ENCODE peak calls at places on chromosomes 4 and X, in seven cellular contexts. I is body of pancreas, M is T-helper 2 cell, F is adrenal gland, Q is foreskin fibroblast, H is NCI-H2171 treated with DMSO at 0.1 percent for 48 hours, Y is M059J. O is an unnamed sample.

GRCh38 chr4:52199574-52200338 is 148.7 kb downstream of the SPATA18 start:
- DNase-seq in I (no peak), F (peak), Q (peak), H (no peak), Y (peak), M (no peak), O (no peak)

GRCh38 chr4:69070590-69070989 is 25.7 kb upstream of the UGT2B7 start:
- DNase-seq in H (no peak), Y (no peak), M (no peak), Q (no peak), I (no peak), F (no peak), O (no peak)

GRCh38 chrX:123830309-123830708 is 29.5 kb upstream of the XIAP start:
- DNase-seq in I (peak), H (no peak), Y (peak), Q (no peak), M (no peak), F (peak), O (no peak)

GRCh38 chr4:98476891-98477290 is 181.5 kb downstream of the TSPAN5 start:
- DNase-seq in M (no peak), Y (no peak), I (no peak), H (no peak), F (no peak), Q (no peak), O (no peak)

GRCh38 chr4:168528131-168528949 is 31.5 kb downstream of the PALLD start:
- DNase-seq in I (no peak), H (no peak), M (no peak), Q (peak), F (no peak), Y (peak), O (no peak)

GRCh38 chr4:113159901-113160545 is 110.6 kb downstream of the ANK2 start:
- DNase-seq in Q (no peak), H (no peak), Y (no peak), F (no peak), I (no peak), M (no peak), O (no peak)

GRCh38 chrX:10769696-10770619 is 149.6 kb upstream of the MID1 start:
- DNase-seq in H (peak), Q (peak), M (no peak), I (no peak), Y (peak), F (peak), O (no peak)

GRCh38 chr4:4868506-4869379 is 9.3 kb downstream of the MSX1 start:
- DNase-seq in H (no peak), I (no peak), Q (no peak), M (no peak), Y (no peak), F (no peak), O (no peak)

GRCh38 chr4:171650543-171650942 is 162.7 kb upstream of the GALNTL6 start:
- DNase-seq in Y (no peak), F (no peak), I (no peak), H (no peak), M (no peak), Q (no peak), O (no peak)

GRCh38 chr4:98648602-98649001 is 9.8 kb downstream of the TSPAN5 start:
- DNase-seq in H (no peak), Y (no peak), M (no peak), F (no peak), I (no peak), Q (peak), O (peak)

GRCh38 chr4:108940086-108941033 is 177.5 kb upstream of the ETNPPL start:
- DNase-seq in F (no peak), H (no peak), M (no peak), Y (peak), Q (no peak), I (no peak), O (no peak)

GRCh38 chrX:40021647-40022046 is 76.1 kb downstream of the BCOR start:
- DNase-seq in I (no peak), Y (no peak), F (no peak), M (no peak), Q (no peak), H (no peak), O (no peak)

GRCh38 chr4:154660052-154660451 is 47.6 kb upstream of the FGG start:
- DNase-seq in M (no peak), Q (no peak), H (no peak), Y (peak), F (no peak), I (peak), O (no peak)

GRCh38 chr4:107691378-107691777 is 28.7 kb downstream of the PAPSS1 start:
- DNase-seq in F (no peak), Y (no peak), M (no peak), H (peak), I (peak), Q (no peak), O (no peak)

GRCh38 chr4:172169871-172170270 is 356.7 kb downstream of the GALNTL6 start:
- DNase-seq in F (no peak), I (no peak), M (no peak), Q (no peak), H (no peak), Y (no peak), O (no peak)

GRCh38 chr4:112523764-112524505 is 8.0 kb upstream of the NEUROG2 start:
- DNase-seq in Q (peak), F (no peak), Y (no peak), I (peak), M (peak), H (peak), O (no peak)

GRCh38 chr4:112381996-112382692 is 85.0 kb downstream of the ALPK1 start:
- DNase-seq in M (no peak), H (peak), Y (no peak), Q (no peak), F (no peak), I (no peak), O (no peak)

GRCh38 chr4:26464420-26465095 is 25.7 kb downstream of the CCKAR start:
- DNase-seq in M (no peak), Y (no peak), H (no peak), I (no peak), Q (no peak), F (no peak), O (no peak)

GRCh38 chr4:40809058-40809457 is 59.3 kb downstream of the NSUN7 start:
- DNase-seq in I (no peak), H (no peak), M (no peak), F (no peak), Y (no peak), Q (no peak), O (no peak)

GRCh38 chrX:132532955-132533354 is 44.1 kb upstream of the MBNL3 start:
- DNase-seq in Q (peak), I (no peak), H (no peak), Y (peak), F (no peak), M (no peak), O (no peak)

GRCh38 chrX:49155900-49156837 is 6.4 kb upstream of the MAGIX start:
- DNase-seq in Y (peak), Q (peak), H (peak), I (peak), M (peak), F (peak), O (peak)

GRCh38 chr4:153232768-153233167 is 28.5 kb downstream of the TRIM2 start:
- DNase-seq in M (no peak), F (no peak), Y (peak), I (peak), H (no peak), Q (peak), O (no peak)

GRCh38 chrX:35682481-35682880 is 115.7 kb upstream of the MAGEB16 start:
- DNase-seq in Q (no peak), H (no peak), M (no peak), F (no peak), Y (no peak), I (no peak), O (no peak)

GRCh38 chrX:116667346-116667745 is 204.6 kb upstream of the CT83 start:
- DNase-seq in H (no peak), I (no peak), F (no peak), Q (no peak), Y (no peak), M (no peak), O (no peak)

GRCh38 chr4:8761824-8762205 is 109.8 kb downstream of the HMX1 start:
- DNase-seq in F (no peak), Y (no peak), H (no peak), I (no peak), Q (no peak), M (no peak), O (no peak)

GRCh38 chrX:38754102-38754790 is 47.0 kb upstream of the MID1IP1 start:
- DNase-seq in M (peak), I (peak), Y (peak), Q (peak), H (peak), F (peak), O (peak)

O was measured in posterior cingulate gyrus.